ENCODE peak calls at places on chromosome 17, in five cellular contexts. P is left lung, H is left ventricle myocardium inferior, F is PC-3, O is ascending aorta. A is an unnamed sample.

GRCh38 chr17:63993368-63993990 is 4.7 kb upstream of the PRR29 start:
- DNase-seq in P (no peak), H (peak; percentile 9), F (no peak), O (peak; percentile 47), A (no peak)

GRCh38 chr17:50128441-50129302 is 1.3 kb downstream of the SAMD14 start:
- DNase-seq in P (no peak), H (no peak), F (no peak), O (no peak), A (no peak)

GRCh38 chr17:9406046-9406631 is 169.5 kb downstream of the STX8 start:
- DNase-seq in P (no peak), H (no peak), F (no peak), O (no peak), A (no peak)

GRCh38 chr17:72810991-72811508 is 281.4 kb downstream of the SLC39A11 start:
- DNase-seq in P (no peak), H (no peak), F (no peak), O (no peak), A (no peak)

GRCh38 chr17:48856122-48856821 is 25.4 kb downstream of the CALCOCO2 start:
- DNase-seq in P (no peak), H (no peak), F (no peak), O (no peak), A (no peak)

GRCh38 chr17:77086433-77087010 is 54.2 kb upstream of the SEC14L1 start:
- DNase-seq in P (peak; percentile 85), H (peak; percentile 89), F (peak; percentile 98), O (peak; percentile 92), A (peak; percentile 86)

GRCh38 chr17:835263-835662 is 53.1 kb downstream of the MRM3 start:
- DNase-seq in P (peak; percentile 42), H (no peak), F (peak; percentile 2), O (no peak), A (peak; percentile 54)

GRCh38 chr17:14352139-14352538 is 51.3 kb downstream of the HS3ST3B1 start:
- DNase-seq in P (no peak), H (no peak), F (no peak), O (no peak), A (no peak)

GRCh38 chr17:7336240-7337175 is at the start of gene ACAP1:
- DNase-seq in P (peak; percentile 72), H (no peak), F (no peak), O (peak; percentile 61), A (no peak)

GRCh38 chr17:28712037-28712704 is 483 bp upstream of the PROCA1 start:
- DNase-seq in P (peak; percentile 73), H (peak; percentile 63), F (no peak), O (peak; percentile 76), A (peak; percentile 52)

GRCh38 chr17:16477255-16477654 is 14.7 kb downstream of the LRRC75A start:
- DNase-seq in P (peak; percentile 41), H (peak; percentile 37), F (peak; percentile 75), O (peak; percentile 86), A (peak; percentile 79)

GRCh38 chr17:13176436-13176835 is 158.6 kb upstream of the ELAC2 start:
- DNase-seq in P (no peak), H (no peak), F (no peak), O (no peak), A (no peak)

GRCh38 chr17:9935408-9935807 is 30.3 kb upstream of the RCVRN start:
- DNase-seq in P (no peak), H (peak; percentile 33), F (no peak), O (no peak), A (no peak)

GRCh38 chr17:65294184-65294719 is 157.1 kb downstream of the RGS9 start:
- DNase-seq in P (peak; percentile 49), H (peak; percentile 38), F (peak; percentile 83), O (peak; percentile 71), A (peak; percentile 57)

GRCh38 chr17:64240741-64241347 is 22.2 kb downstream of the TEX2 start:
- DNase-seq in P (no peak), H (peak; percentile 50), F (peak; percentile 43), O (peak; percentile 87), A (peak; percentile 74)

GRCh38 chr17:43907425-43907981 is at the start of gene MPP2:
- DNase-seq in P (peak; percentile 67), H (peak; percentile 72), F (peak; percentile 32), O (peak; percentile 87), A (peak; percentile 79)

GRCh38 chr17:12673788-12674187 is 8.1 kb downstream of the MYOCD start:
- DNase-seq in P (no peak), H (no peak), F (no peak), O (no peak), A (no peak)

GRCh38 chr17:18994626-18995025 is 9.9 kb downstream of the FAM83G start:
- DNase-seq in P (no peak), H (no peak), F (no peak), O (no peak), A (no peak)

GRCh38 chr17:50111687-50112655 is 16.8 kb downstream of the PDK2 start:
- DNase-seq in P (no peak), H (peak; percentile 77), F (no peak), O (peak; percentile 89), A (no peak)

GRCh38 chr17:57106107-57106835 is 21.2 kb downstream of the AKAP1 start:
- DNase-seq in P (no peak), H (peak; percentile 41), F (peak; percentile 55), O (no peak), A (no peak)

GRCh38 chr17:6374761-6375312 is 60.1 kb downstream of the AIPL1 start:
- DNase-seq in P (peak; percentile 38), H (no peak), F (peak; percentile 83), O (no peak), A (no peak)

GRCh38 chr17:36918260-36918691 is 19.0 kb upstream of the LHX1 start:
- DNase-seq in P (no peak), H (no peak), F (no peak), O (no peak), A (no peak)

GRCh38 chr17:41967921-41968578 is 1.5 kb downstream of the CNP start:
- DNase-seq in P (no peak), H (no peak), F (no peak), O (no peak), A (no peak)

GRCh38 chr17:83189673-83190385 is 110.4 kb downstream of the METRNL start:
- DNase-seq in P (peak; percentile 72), H (peak; percentile 43), F (no peak), O (peak; percentile 72), A (peak; percentile 18)

GRCh38 chr17:46003907-46004748 is 5.1 kb downstream of the STH start:
- DNase-seq in P (no peak), H (peak; percentile 50), F (peak; percentile 45), O (no peak), A (no peak)

GRCh38 chr17:21452377-21453143 is 76.4 kb downstream of the KCNJ12 start:
- DNase-seq in P (peak; percentile 62), H (peak; percentile 49), F (peak; percentile 54), O (peak; percentile 77), A (peak; percentile 43)

GRCh38 chr17:9905902-9906301 is 831 bp upstream of the RCVRN start:
- DNase-seq in P (no peak), H (peak; percentile 49), F (peak; percentile 35), O (no peak), A (no peak)

GRCh38 chr17:16872836-16873653 is 98.9 kb downstream of the TNFRSF13B start:
- DNase-seq in P (no peak), H (no peak), F (peak; percentile 66), O (peak; percentile 60), A (peak; percentile 13)

GRCh38 chr17:33671493-33671892 is 378.4 kb upstream of the ASIC2 start:
- DNase-seq in P (no peak), H (no peak), F (no peak), O (no peak), A (no peak)

GRCh38 chr17:7636192-7636591 is 6.3 kb downstream of the SHBG start:
- DNase-seq in P (no peak), H (no peak), F (no peak), O (no peak), A (no peak)

GRCh38 chr17:17722081-17722905 is 41.0 kb downstream of the RAI1 start:
- DNase-seq in P (no peak), H (no peak), F (no peak), O (no peak), A (no peak)

GRCh38 chr17:4895676-4896331 is 3.5 kb upstream of the C17orf107 start:
- DNase-seq in P (no peak), H (no peak), F (no peak), O (no peak), A (no peak)
- TF ChIP-seq CTCF in P (no peak), H (no peak), F (no peak), O (no peak), A (no peak)

DNA sequence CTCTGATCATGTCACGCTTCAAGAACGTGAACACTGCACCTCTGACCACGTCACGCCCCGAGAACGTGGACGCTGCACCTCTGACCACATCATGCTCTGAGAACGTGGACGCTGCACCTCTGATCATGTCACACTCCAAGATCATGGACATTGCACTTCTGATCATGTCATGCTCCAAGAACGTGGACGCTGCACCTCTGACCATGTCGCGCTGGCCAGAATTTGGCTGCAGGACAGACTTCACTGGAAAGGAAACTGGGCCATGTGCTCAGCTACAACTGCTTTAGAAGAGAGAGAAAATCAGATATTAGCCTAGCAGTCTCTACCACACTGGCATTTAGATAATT is 182.7 kb downstream of the RPTOR start:
- DNase-seq in P (no peak), H (no peak), F (no peak), O (no peak), A (no peak)
- H3K4me1 ChIP-seq in P (no peaks in the 10 kb centered on the region), H (peaks cover 20% of the 10 kb centered on the region), F (peaks cover 17% of the 10 kb centered on the region), O (no peaks in the 10 kb centered on the region), A (no peaks in the 10 kb centered on the region)

GRCh38 chr17:78133179-78133951 is 2.8 kb downstream of the TMC8 start:
- DNase-seq in P (no peak), H (no peak), F (no peak), O (no peak), A (no peak)
- H3K27ac ChIP-seq in P (no peak overlapping the region), H (no peak overlapping the region), F (no peak overlapping the region), O (no peak overlapping the region), A (no peak overlapping the region)

DNA sequence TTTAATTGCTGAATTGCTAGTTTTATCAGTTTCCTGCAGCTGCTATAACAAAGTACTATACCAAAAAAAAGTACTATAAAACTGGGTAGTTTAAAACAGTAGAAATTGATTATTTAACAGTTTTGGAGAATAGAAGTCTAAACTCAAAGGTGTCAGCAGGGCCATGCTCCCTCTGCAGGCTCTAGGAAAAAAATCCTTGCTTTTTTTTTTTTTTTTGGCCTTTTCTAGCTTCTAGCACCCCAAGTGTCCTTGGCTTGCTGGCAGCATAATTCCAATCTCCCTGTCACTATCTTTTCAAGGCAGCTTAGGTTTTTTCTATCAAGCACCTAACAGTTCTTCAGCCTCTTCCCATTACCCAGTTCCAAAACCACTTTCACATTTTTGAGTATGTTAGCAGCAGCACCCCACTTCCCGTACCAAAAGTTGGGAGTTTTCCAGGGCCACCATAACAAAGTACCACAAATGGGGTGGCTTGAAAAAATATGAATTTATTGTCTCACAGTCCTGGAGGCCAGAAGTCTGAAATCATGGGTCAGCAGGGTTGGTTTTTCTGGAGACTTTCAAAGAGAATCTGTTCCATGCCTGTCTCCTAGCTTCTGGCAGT is 37.4 kb downstream of the BPTF start:
- DNase-seq in P (no peak), H (no peak), F (peak; percentile 21), O (no peak), A (no peak)
- TF ChIP-seq CTCF in P (no peak), H (no peak), F (peak; percentile 56), O (no peak), A (no peak)

GRCh38 chr17:39626171-39626670 is 531 bp upstream of the PPP1R1B start:
- DNase-seq in P (no peak), H (no peak), F (no peak), O (peak; percentile 59), A (no peak)
- H3K4me1 ChIP-seq in P (peaks cover 6% of the 10 kb centered on the region), H (peaks cover 25% of the 10 kb centered on the region), F (peaks cover 3% of the 10 kb centered on the region), O (peaks cover 13% of the 10 kb centered on the region), A (no peaks in the 10 kb centered on the region)